ENCODE peak calls at places on chromosome 2, in four cellular contexts. C, Q, U and K are unnamed samples.

GRCh38 chr2:110101280-110101844 is 14.3 kb downstream of the MALL start:
- DNase-seq in Q (peak), C (no peak), U (peak), K (peak)

GRCh38 chr2:64035067-64035942 is 16.1 kb upstream of the VPS54 start:
- DNase-seq in C (no peak), Q (no peak), U (no peak), K (no peak)

GRCh38 chr2:212539145-212539880 is 711 bp upstream of the ERBB4 start:
- DNase-seq in U (no peak), C (no peak), Q (no peak), K (peak)

GRCh38 chr2:36423619-36424120 is 68.1 kb downstream of the CRIM1 start:
- DNase-seq in Q (no peak), U (no peak), C (no peak), K (no peak)

GRCh38 chr2:186348200-186348599 is 137.9 kb upstream of the ZC3H15 start:
- DNase-seq in C (no peak), Q (no peak), U (no peak), K (no peak)

GRCh38 chr2:144519934-144520717 is at the start of gene ZEB2:
- DNase-seq in C (peak), U (no peak), Q (peak), K (peak)

GRCh38 chr2:12990523-12990922 is 273.8 kb downstream of the TRIB2 start:
- DNase-seq in U (no peak), C (no peak), Q (no peak), K (no peak)

GRCh38 chr2:212532585-212532984 is 6.0 kb downstream of the ERBB4 start:
- DNase-seq in C (no peak), Q (no peak), U (no peak), K (no peak)

GRCh38 chr2:66714651-66715050 is 279.7 kb downstream of the MEIS1 start:
- DNase-seq in C (no peak), Q (peak), U (no peak), K (no peak)

GRCh38 chr2:46887028-46887885 is 28.3 kb downstream of the MCFD2 start:
- DNase-seq in C (no peak), U (no peak), Q (peak), K (no peak)

GRCh38 chr2:180516204-180516603 is 464.2 kb upstream of the UBE2E3 start:
- DNase-seq in Q (no peak), U (no peak), C (no peak), K (no peak)

GRCh38 chr2:28287261-28287915 is 105.3 kb upstream of the FOSL2 start:
- DNase-seq in U (no peak), Q (no peak), C (no peak), K (no peak)

GRCh38 chr2:27078267-27079194 is at the start of gene EMILIN1:
- DNase-seq in C (no peak), Q (peak), U (no peak), K (no peak)
- TF ChIP-seq CTCF in C (no peak), Q (peak), U (no peak), K (no peak)

GRCh38 chr2:48724278-48724677 is 31.2 kb downstream of the LHCGR start:
- DNase-seq in C (no peak), U (no peak), Q (no peak), K (no peak)

GRCh38 chr2:48728295-48728694 is 27.2 kb downstream of the LHCGR start:
- DNase-seq in U (no peak), C (no peak), Q (no peak), K (no peak)

GRCh38 chr2:48725696-48726494 is 29.6 kb downstream of the LHCGR start:
- DNase-seq in C (no peak), Q (no peak), U (no peak), K (no peak)

GRCh38 chr2:48728827-48729226 is 26.7 kb downstream of the LHCGR start:
- DNase-seq in Q (no peak), U (no peak), C (no peak), K (no peak)

GRCh38 chr2:48727560-48727959 is 28.0 kb downstream of the LHCGR start:
- DNase-seq in C (no peak), U (no peak), Q (no peak), K (no peak)
- TF ChIP-seq CTCF in C (no peak), U (no peak), Q (no peak), K (no peak)

GRCh38 chr2:177264539-177265385 is at the start of gene NFE2L2:
- DNase-seq in U (no peak), C (peak), Q (peak), K (peak)

GRCh38 chr2:177265834-177266817 is 1.6 kb upstream of the NFE2L2 start:
- DNase-seq in Q (no peak), C (peak), U (no peak), K (no peak)

GRCh38 chr2:177264209-177264538 is 353 bp downstream of the NFE2L2 start:
- DNase-seq in Q (no peak), U (no peak), C (peak), K (peak)

GRCh38 chr2:177263451-177264208 is 897 bp downstream of the NFE2L2 start:
- DNase-seq in U (peak), C (peak), Q (peak), K (peak)

DNA sequence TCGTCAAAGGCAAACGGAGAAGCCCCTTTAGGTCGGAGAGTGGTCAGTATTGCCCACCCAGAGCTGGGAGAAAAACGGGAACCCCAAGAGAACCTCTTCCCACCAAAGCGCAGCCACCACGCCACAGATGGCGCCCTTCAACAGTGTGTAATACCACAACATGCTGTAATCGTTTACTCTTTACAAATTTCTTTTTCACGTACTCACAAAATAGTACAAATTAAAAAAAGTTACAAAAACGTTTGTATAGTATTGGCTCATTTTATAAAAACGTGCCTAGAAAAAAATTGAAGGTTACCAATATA is 811 bp upstream of the NFE2L2 start:
- DNase-seq in C (peak), Q (no peak), U (no peak), K (no peak)
- TF ChIP-seq CTCF in C (no peak), Q (peak), U (peak), K (no peak)

DNA sequence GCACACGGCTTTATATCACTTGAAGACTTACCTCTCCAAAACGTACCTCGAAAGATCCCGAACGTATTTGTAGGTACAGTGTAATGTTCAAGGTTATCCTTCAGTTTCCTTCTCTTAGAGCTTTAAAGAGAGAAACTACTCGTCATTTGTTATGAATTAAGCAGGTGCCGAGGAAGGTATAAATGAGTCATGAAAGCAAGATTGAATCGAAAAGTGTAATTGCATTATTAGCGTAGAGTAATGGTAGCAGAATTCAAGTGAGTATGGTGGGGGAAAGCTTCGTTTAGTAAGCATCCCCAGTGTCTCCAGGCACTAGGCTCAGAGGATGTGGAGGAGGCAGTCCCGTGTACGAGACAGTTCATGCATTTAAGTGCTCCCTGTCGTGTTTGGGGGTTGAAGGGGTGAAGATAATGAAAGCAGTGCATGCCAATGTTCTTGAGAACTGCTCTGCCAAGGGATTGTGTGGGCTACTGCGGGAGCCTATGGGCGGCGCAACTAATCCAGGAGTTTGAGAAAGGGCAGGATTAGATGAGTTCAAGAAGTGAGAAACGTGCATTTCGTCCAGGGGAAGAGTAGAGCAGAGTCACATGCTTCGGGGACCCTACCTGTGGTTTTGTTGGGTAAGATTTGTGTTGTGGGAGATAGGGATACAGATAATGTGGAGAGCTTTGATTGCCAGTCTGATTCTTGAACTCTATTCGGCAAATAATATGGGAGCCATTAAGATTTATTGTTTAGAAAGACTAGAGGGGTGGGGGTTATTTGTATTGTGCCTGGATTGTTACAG is 902 bp downstream of the POLR1B start:
- DNase-seq in U (no peak), C (peak), Q (no peak), K (peak)
- TF ChIP-seq CTCF in U (no peak), C (no peak), Q (peak), K (no peak)

DNA sequence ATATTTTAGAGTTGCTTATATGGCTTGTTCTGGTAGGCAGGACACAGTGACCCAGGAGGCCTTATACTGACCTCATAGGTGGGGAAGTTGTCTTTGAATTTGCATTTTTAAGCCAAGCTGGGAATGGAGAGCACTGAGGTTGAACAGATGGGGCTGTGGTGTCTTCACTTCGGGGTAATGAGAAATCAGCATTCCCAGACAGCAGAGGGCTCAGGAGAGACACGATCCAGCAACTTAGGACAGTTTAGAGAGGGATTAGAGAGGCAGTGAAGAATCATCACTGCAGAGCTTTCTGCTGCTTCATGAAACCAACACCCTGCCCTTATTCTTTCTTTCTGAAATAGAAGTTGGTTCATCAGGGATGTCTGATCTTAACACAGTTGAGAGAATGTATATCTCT is 202.4 kb downstream of the TDRD15 start:
- DNase-seq in Q (no peak), C (no peak), U (no peak), K (no peak)
- TF ChIP-seq CTCF in Q (no peak), C (no peak), U (no peak), K (no peak)